ENCODE peak calls at places on chromosomes 11 and 22, in four cellular contexts. P is mucosa of descending colon, H is HTR-8/SVneo, S is astrocyte of the spinal cord. N is an unnamed sample.
A peak's percentile ranks its signal among the peaks of the same experiment; 100 is the strongest.

GRCh38 chr11:2741006-2741376 is 41.2 kb upstream of the KCNQ1OT1 start:
- DNase-seq in P (peak; percentile 25), S (no peak), H (no peak), N (no peak)

GRCh38 chr11:100991541-100991940 is 138.1 kb downstream of the PGR start:
- DNase-seq in S (no peak), P (no peak), H (no peak), N (no peak)

GRCh38 chr22:46147471-46148267 is 2.7 kb upstream of the PPARA start:
- DNase-seq in P (peak; percentile 62), H (no peak), S (no peak), N (no peak)

GRCh38 chr22:36221799-36222751 is 17.3 kb downstream of the APOL2 start:
- DNase-seq in H (peak; percentile 14), S (peak; percentile 33), P (no peak), N (peak; percentile 31)

GRCh38 chr11:69115586-69116560 is 39.9 kb upstream of the SMIM38 start:
- DNase-seq in P (no peak), S (no peak), H (no peak), N (peak; percentile 16)

GRCh38 chr11:35683728-35684339 is 21.3 kb downstream of the TRIM44 start:
- DNase-seq in S (no peak), H (no peak), P (no peak), N (no peak)

GRCh38 chr22:30694171-30694637 is 470 bp upstream of the OSBP2 start:
- DNase-seq in S (peak; percentile 15), H (peak; percentile 41), P (peak; percentile 75), N (peak; percentile 30)

GRCh38 chr11:8941341-8942103 is 1.3 kb downstream of the ASCL3 start:
- DNase-seq in S (no peak), H (no peak), P (no peak), N (no peak)

GRCh38 chr22:50206599-50206998 is 5.8 kb downstream of the SELENOO start:
- DNase-seq in P (peak; percentile 62), S (no peak), H (no peak), N (no peak)

GRCh38 chr11:97611345-97611744 is 1221.5 kb downstream of the JRKL start:
- DNase-seq in S (no peak), P (no peak), H (no peak), N (no peak)

GRCh38 chr11:67606477-67607295 is at the start of gene NDUFV1:
- DNase-seq in S (peak; percentile 91), H (peak; percentile 99), P (peak; percentile 98), N (peak; percentile 94)

GRCh38 chr11:109317726-109318125 is 104.3 kb upstream of the C11orf87 start:
- DNase-seq in S (no peak), P (no peak), H (no peak), N (no peak)

GRCh38 chr11:43818220-43818619 is 62.4 kb upstream of the ALKBH3 start:
- DNase-seq in S (no peak), P (no peak), H (no peak), N (no peak)

N was measured in naive thymus-derived CD8-positive, alpha-beta T cell.